ENCODE peak calls at places on chromosomes 2 and 18, in five cellular contexts. G is esophagus squamous epithelium, W is sigmoid colon, X is cardiac muscle cell, Q is pancreas. M is an unnamed sample. For H3K36me3 and H3K4me1, the result is how much of the 10 kb centered on the place peaks cover.

GRCh38 chr2:134359367-134360081 is 105.7 kb downstream of the MGAT5 start:
- DNase-seq in G (no peak), W (peak), X (no peak), Q (no peak), M (no peak)

GRCh38 chr2:189118386-189118785 is 61.2 kb downstream of the COL5A2 start:
- DNase-seq in G (no peak), W (no peak), X (no peak), Q (no peak), M (no peak)

GRCh38 chr2:124343827-124344498 is 318.9 kb downstream of the CNTNAP5 start:
- DNase-seq in G (no peak), W (no peak), X (no peak), Q (no peak), M (no peak)

GRCh38 chr18:35189510-35189909 is 51.3 kb upstream of the ZNF397 start:
- DNase-seq in G (no peak), W (no peak), X (no peak), Q (no peak), M (no peak)

GRCh38 chr2:178237488-178238143 is 43.3 kb downstream of the OSBPL6 start:
- DNase-seq in G (no peak), W (no peak), X (no peak), Q (no peak), M (no peak)

GRCh38 chr2:89763254-89763580 is 1071.7 kb downstream of the RPIA start:
- DNase-seq in G (no peak), W (peak), X (no peak), Q (peak), M (no peak)

GRCh38 chr2:29802976-29803375 is 118.4 kb downstream of the ALK start:
- DNase-seq in G (no peak), W (no peak), X (no peak), Q (no peak), M (no peak)

GRCh38 chr2:25979006-25979405 is 3.3 kb downstream of the KIF3C start:
- DNase-seq in G (no peak), W (no peak), X (no peak), Q (no peak), M (no peak)

GRCh38 chr2:149799296-149799695 is 211.7 kb upstream of the MMADHC start:
- DNase-seq in G (no peak), W (no peak), X (no peak), Q (no peak), M (no peak)

GRCh38 chr2:17441055-17441771 is 77.0 kb downstream of the RAD51AP2 start:
- DNase-seq in G (no peak), W (no peak), X (no peak), Q (no peak), M (no peak)

GRCh38 chr2:172991036-172991435 is 84.6 kb upstream of the MAP3K20 start:
- DNase-seq in G (no peak), W (no peak), X (no peak), Q (no peak), M (no peak)

GRCh38 chr2:47300081-47300480 is 102.9 kb upstream of the MSH2 start:
- DNase-seq in G (no peak), W (no peak), X (no peak), Q (no peak), M (no peak)

GRCh38 chr2:100742884-100743283 is 77.1 kb upstream of the NPAS2 start:
- DNase-seq in G (no peak), W (no peak), X (no peak), Q (no peak), M (no peak)

GRCh38 chr2:200172944-200173481 is 133.5 kb upstream of the SPATS2L start:
- DNase-seq in G (no peak), W (no peak), X (no peak), Q (no peak), M (no peak)

GRCh38 chr2:148122788-148123187 is 101.9 kb downstream of the MBD5 start:
- DNase-seq in G (no peak), W (no peak), X (no peak), Q (no peak), M (no peak)

GRCh38 chr2:224584111-224584764 is 925 bp downstream of the CUL3 start:
- DNase-seq in G (no peak), W (peak), X (peak), Q (peak), M (peak)

GRCh38 chr2:233449921-233450853 is 95.9 kb downstream of the DGKD start:
- DNase-seq in G (no peak), W (peak), X (no peak), Q (peak), M (no peak)

GRCh38 chr2:233449071-233449901 is 95.0 kb downstream of the DGKD start:
- DNase-seq in G (no peak), W (peak), X (peak), Q (peak), M (no peak)

GRCh38 chr2:233453111-233453915 is 99.0 kb downstream of the DGKD start:
- DNase-seq in G (no peak), W (peak), X (no peak), Q (no peak), M (no peak)

GRCh38 chr2:233451950-233452349 is 97.7 kb downstream of the DGKD start:
- DNase-seq in G (no peak), W (no peak), X (no peak), Q (no peak), M (no peak)

GRCh38 chr2:233450854-233451575 is 96.7 kb downstream of the DGKD start:
- DNase-seq in G (no peak), W (peak), X (no peak), Q (no peak), M (no peak)
- TF ChIP-seq CTCF in G (no peak), W (no peak), X (no peak), Q (no peak), M (no peak)

DNA sequence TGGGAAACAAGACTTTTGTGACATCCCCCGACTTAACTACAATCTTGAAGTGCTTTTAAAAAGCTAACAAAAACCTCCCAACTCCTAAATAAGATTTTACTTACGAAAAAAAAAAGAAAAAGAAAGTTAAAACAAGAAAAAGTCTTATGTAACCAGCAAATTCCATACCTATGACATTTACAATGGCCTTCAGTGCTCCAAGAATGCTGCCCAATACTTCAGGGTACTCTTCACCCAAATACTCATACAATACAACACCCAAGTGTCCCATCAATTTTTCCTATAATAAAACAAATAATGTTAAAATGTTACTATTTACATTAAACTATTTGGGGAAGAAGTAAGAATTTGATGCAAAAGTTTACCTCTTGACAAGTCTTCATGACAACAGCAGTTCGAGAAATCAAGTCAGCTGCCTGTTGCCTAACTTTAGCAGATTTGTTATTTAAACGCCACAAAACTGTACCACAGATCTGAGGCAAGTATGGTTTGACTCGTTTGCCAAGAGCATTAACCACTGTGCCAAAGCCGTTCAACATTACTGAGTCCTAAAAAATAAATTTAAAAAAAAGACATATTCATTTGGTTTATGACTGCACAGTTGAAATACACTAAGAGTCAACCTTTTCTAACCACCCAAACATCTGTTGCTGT is 34.8 kb downstream of the SF3B1 start:
- DNase-seq in G (no peak), W (no peak), X (no peak), Q (no peak), M (no peak)
- H3K36me3 ChIP-seq in G (under half), W (half or more), X (half or more), Q (half or more), M (half or more)

DNA sequence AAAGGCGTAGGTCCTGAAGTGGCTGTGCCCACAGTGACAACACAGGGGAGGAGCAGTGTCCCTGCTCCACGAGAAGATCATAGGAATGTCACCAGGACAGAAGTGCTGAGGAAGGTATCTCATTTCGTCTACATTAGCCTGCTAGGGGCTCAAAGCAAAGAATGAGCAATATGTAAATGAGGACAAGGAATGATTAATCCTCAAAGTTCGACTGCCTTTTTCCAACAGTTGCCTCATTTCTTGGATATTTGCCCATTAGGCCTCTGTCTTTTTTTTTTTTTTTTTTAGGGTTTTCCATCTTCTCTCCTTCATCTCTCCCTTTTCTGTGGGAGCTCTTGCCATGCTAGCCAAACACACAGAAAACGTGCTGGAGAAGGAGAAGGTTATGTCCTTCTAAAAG is 105.2 kb upstream of the ARHGAP28 start:
- DNase-seq in G (no peak), W (no peak), X (no peak), Q (no peak), M (no peak)
- H3K4me1 ChIP-seq in G (under half), W (under half), X (under half), Q (under half), M (under half)

GRCh38 chr18:22170421-22171262 is 1.3 kb downstream of the GATA6 start:
- DNase-seq in G (no peak), W (peak), X (peak), Q (peak), M (no peak)
- TF ChIP-seq CTCF in G (no peak), W (no peak), X (no peak), Q (no peak), M (no peak)

GRCh38 chr2:55668956-55669355 is 24.7 kb downstream of the PNPT1 start:
- DNase-seq in G (no peak), W (no peak), X (no peak), Q (no peak), M (no peak)
- H3K36me3 ChIP-seq in G (under half), W (half or more), X (under half), Q (under half), M (under half)

GRCh38 chr2:84963323-84963691 is 7.7 kb upstream of the KCMF1 start:
- DNase-seq in G (no peak), W (no peak), X (no peak), Q (no peak), M (no peak)

GRCh38 chr2:84965192-84965516 is 5.8 kb upstream of the KCMF1 start:
- DNase-seq in G (no peak), W (peak), X (no peak), Q (no peak), M (no peak)

GRCh38 chr2:84962917-84963316 is 8.0 kb upstream of the KCMF1 start:
- DNase-seq in G (no peak), W (peak), X (no peak), Q (no peak), M (no peak)

GRCh38 chr2:84964406-84965191 is 6.4 kb upstream of the KCMF1 start:
- DNase-seq in G (no peak), W (peak), X (no peak), Q (no peak), M (no peak)

DNA sequence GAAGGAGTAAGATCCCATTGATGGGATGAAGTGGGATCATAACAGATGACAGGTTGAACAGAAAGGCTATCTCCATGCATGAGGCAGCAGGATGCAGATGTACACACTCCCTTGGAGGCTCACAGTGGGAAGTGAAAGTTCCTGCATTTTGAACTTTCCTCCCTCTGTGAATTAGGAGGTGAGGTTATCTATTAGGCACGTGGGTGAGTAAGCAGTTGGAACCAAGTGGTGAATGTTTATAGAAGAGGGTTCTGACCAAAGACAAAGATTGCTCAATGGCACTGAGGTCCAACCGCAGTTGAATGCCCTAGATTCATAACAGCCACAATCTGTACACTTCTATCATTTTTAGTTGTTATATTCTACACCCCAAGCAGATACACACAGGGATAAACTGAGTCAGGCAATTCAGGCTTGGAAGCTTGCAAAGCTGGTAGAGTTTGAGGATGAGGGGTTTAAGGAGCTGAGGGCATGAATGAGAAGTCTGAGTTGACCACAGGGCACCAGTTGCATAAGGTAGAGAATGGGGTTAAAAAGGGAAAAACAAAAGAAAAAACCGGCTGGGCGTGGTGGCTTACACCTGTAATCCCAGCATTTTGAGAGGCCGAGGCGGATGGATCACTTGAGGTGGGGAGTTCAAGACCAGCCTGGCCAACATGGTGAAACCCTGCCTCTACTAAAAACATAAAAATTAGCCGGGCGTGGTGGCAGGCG is 7.1 kb upstream of the KCMF1 start:
- DNase-seq in G (no peak), W (peak), X (no peak), Q (no peak), M (no peak)
- H3K4me1 ChIP-seq in G (under half), W (under half), X (under half), Q (under half), M (under half)

M was measured in CD8-positive, alpha-beta T cell.